ENCODE peak calls at places on chromosome 4, in seven cellular contexts. C is stimulated activated CD4-positive, alpha-beta T cell treated with anti-CD3 and anti-CD28 coated beads, Interleukin-15, amount 100 ng/mL, for 24 hours; H is kidney glomerular epithelial cell; O is left ventricle myocardium inferior; W is DMS53; R is NCI-H510A; K is NCI-H774. B is an unnamed sample.

GRCh38 chr4:144740316-144740715 is 94.4 kb downstream of the HHIP start:
- DNase-seq in W (no peak), R (no peak), H (no peak), K (no peak), C (no peak), O (no peak), B (no peak)

GRCh38 chr4:10504510-10504909 is 47.3 kb upstream of the ZNF518B start:
- DNase-seq in O (no peak), R (no peak), K (no peak), C (no peak), H (no peak), W (no peak), B (no peak)

GRCh38 chr4:16715482-16715881 is 183.0 kb downstream of the LDB2 start:
- DNase-seq in R (no peak), K (no peak), H (no peak), C (no peak), O (no peak), W (no peak), B (no peak)

GRCh38 chr4:74056114-74056857 is 17.8 kb upstream of the CXCL3 start:
- DNase-seq in C (no peak), O (no peak), K (no peak), W (peak; percentile 45), R (no peak), H (no peak), B (no peak)

GRCh38 chr4:2132438-2132837 is 73.3 kb downstream of the NAT8L start:
- DNase-seq in K (no peak), H (no peak), W (peak; percentile 60), C (no peak), R (no peak), O (no peak), B (no peak)

GRCh38 chr4:109847896-109848442 is at the start of gene LRIT3:
- DNase-seq in C (no peak), H (no peak), O (no peak), W (no peak), R (no peak), K (no peak), B (no peak)

GRCh38 chr4:71538528-71538927 is 199.7 kb downstream of the SLC4A4 start:
- DNase-seq in O (no peak), H (no peak), C (no peak), R (no peak), K (no peak), W (no peak), B (no peak)

GRCh38 chr4:77958897-77959296 is 96.3 kb downstream of the MRPL1 start:
- DNase-seq in O (no peak), H (no peak), R (no peak), K (no peak), C (no peak), W (no peak), B (no peak)

GRCh38 chr4:174357321-174357720 is 73.6 kb downstream of the CEP44 start:
- DNase-seq in R (no peak), K (no peak), C (no peak), W (no peak), O (no peak), H (no peak), B (no peak)

GRCh38 chr4:121934635-121935034 is 17.2 kb downstream of the TRPC3 start:
- DNase-seq in H (no peak), R (no peak), W (no peak), O (no peak), K (no peak), C (no peak), B (no peak)

GRCh38 chr4:126604273-126604867 is 1028.4 kb upstream of the INTU start:
- DNase-seq in R (no peak), O (no peak), H (peak; percentile 23), C (no peak), W (peak; percentile 57), K (no peak), B (no peak)

GRCh38 chr4:80026080-80026479 is 46.9 kb downstream of the ANTXR2 start:
- DNase-seq in O (no peak), K (no peak), R (no peak), H (no peak), W (no peak), C (no peak), B (no peak)

GRCh38 chr4:42560465-42560864 is 96.4 kb downstream of the ATP8A1 start:
- DNase-seq in O (no peak), C (no peak), W (no peak), R (no peak), K (no peak), H (no peak), B (no peak)

GRCh38 chr4:21203416-21203815 is 503.2 kb downstream of the PACRGL start:
- DNase-seq in R (no peak), O (no peak), H (no peak), W (no peak), C (no peak), K (no peak), B (no peak)

GRCh38 chr4:165207431-165208321 is at the start of gene KLHL2:
- DNase-seq in H (peak; percentile 62), C (peak; percentile 82), R (peak; percentile 42), W (peak; percentile 88), K (peak; percentile 41), O (peak; percentile 86), B (peak; percentile 68)

GRCh38 chr4:154435895-154436294 is 55.7 kb downstream of the DCHS2 start:
- DNase-seq in K (no peak), H (no peak), R (no peak), W (no peak), O (no peak), C (no peak), B (no peak)

GRCh38 chr4:155566241-155566823 is 100.3 kb upstream of the GUCY1A1 start:
- DNase-seq in R (no peak), H (no peak), W (no peak), C (no peak), O (no peak), K (no peak), B (no peak)

GRCh38 chr4:88356771-88357170 is 21.9 kb upstream of the HERC6 start:
- DNase-seq in O (no peak), R (no peak), W (no peak), C (no peak), K (no peak), H (no peak), B (no peak)

GRCh38 chr4:66691101-66691500 is 854.2 kb downstream of the CENPC start:
- DNase-seq in C (no peak), R (no peak), H (no peak), W (peak; percentile 10), O (no peak), K (no peak), B (no peak)

GRCh38 chr4:8828869-8829268 is 42.8 kb downstream of the HMX1 start:
- DNase-seq in R (no peak), K (no peak), H (no peak), O (no peak), C (no peak), W (no peak), B (no peak)

GRCh38 chr4:177005801-177006230 is 213.1 kb upstream of the VEGFC start:
- DNase-seq in C (no peak), O (no peak), R (no peak), H (no peak), W (peak; percentile 4), K (no peak), B (no peak)

GRCh38 chr4:119589165-119589564 is 39.4 kb downstream of the PDE5A start:
- DNase-seq in K (no peak), O (no peak), H (no peak), W (no peak), R (no peak), C (no peak), B (no peak)

GRCh38 chr4:52665592-52665991 is 6.5 kb upstream of the USP46 start:
- DNase-seq in R (no peak), K (no peak), O (no peak), H (no peak), C (no peak), W (peak; percentile 6), B (peak; percentile 10)

GRCh38 chr4:76272999-76273398 is 21.5 kb downstream of the FAM47E start:
- DNase-seq in O (no peak), W (peak; percentile 7), H (no peak), R (no peak), K (no peak), C (no peak), B (no peak)

GRCh38 chr4:119246177-119246576 is 33.7 kb downstream of the USP53 start:
- DNase-seq in W (no peak), O (no peak), C (no peak), R (no peak), K (no peak), H (no peak), B (no peak)